ENCODE peak calls at places on chromosomes 3 and 15, in five cellular contexts. B is heart left ventricle, O is K562, I is uterus, T is adrenal gland. U is an unnamed sample.
A peak's percentile ranks its signal among the peaks of the same experiment; 100 is the strongest.

GRCh38 chr3:11995061-11995460 is 9.1 kb upstream of the SYN2 start:
- DNase-seq in B (no peak), O (no peak), I (no peak), T (no peak), U (no peak)

GRCh38 chr3:62870321-62870720 is 4.9 kb downstream of the CADPS start:
- DNase-seq in B (no peak), O (no peak), I (no peak), T (no peak), U (peak; percentile 38)

GRCh38 chr3:194407423-194407822 is 8.4 kb upstream of the GP5 start:
- DNase-seq in B (no peak), O (peak; percentile 42), I (no peak), T (no peak), U (no peak)

GRCh38 chr3:13019243-13019701 is 54.0 kb downstream of the IQSEC1 start:
- DNase-seq in B (peak; percentile 59), O (peak; percentile 66), I (no peak), T (peak; percentile 88), U (peak; percentile 81)

GRCh38 chr3:143820466-143821221 is 27.6 kb downstream of the SLC9A9 start:
- DNase-seq in B (no peak), O (no peak), I (no peak), T (no peak), U (peak; percentile 35)

GRCh38 chr3:41519746-41520145 is 320.4 kb downstream of the CTNNB1 start:
- DNase-seq in B (no peak), O (no peak), I (no peak), T (no peak), U (no peak)

GRCh38 chr15:74025436-74025835 is 30.9 kb downstream of the PML start:
- DNase-seq in B (no peak), O (no peak), I (no peak), T (no peak), U (no peak)

GRCh38 chr3:178719036-178719635 is 182.9 kb downstream of the KCNMB2 start:
- DNase-seq in B (no peak), O (no peak), I (no peak), T (no peak), U (no peak)

GRCh38 chr15:69881760-69882159 is 216.0 kb downstream of the TLE3 start:
- DNase-seq in B (no peak), O (no peak), I (no peak), T (no peak), U (no peak)

GRCh38 chr15:52857937-52858336 is 67.8 kb upstream of the ONECUT1 start:
- DNase-seq in B (no peak), O (no peak), I (no peak), T (no peak), U (no peak)

GRCh38 chr15:73915085-73915484 is 11.2 kb upstream of the LOXL1 start:
- DNase-seq in B (no peak), O (no peak), I (no peak), T (no peak), U (no peak)

GRCh38 chr3:149449799-149450198 is 24.7 kb upstream of the TM4SF4 start:
- DNase-seq in B (no peak), O (no peak), I (no peak), T (no peak), U (no peak)

GRCh38 chr3:183161552-183162345 is 785 bp downstream of the LAMP3 start:
- DNase-seq in B (no peak), O (no peak), I (no peak), T (no peak), U (no peak)
- TF ChIP-seq POLR2A in B (no peak), O (no peak), I (no peak), T (no peak), U (no peak)

GRCh38 chr3:188153498-188153948 is 434 bp upstream of the LPP start:
- DNase-seq in B (peak; percentile 85), O (no peak), I (peak; percentile 93), T (peak; percentile 94), U (peak; percentile 93)
- TF ChIP-seq POLR2A in B (no peak), O (no peak), I (no peak), T (peak; percentile 60), U (peak; percentile 30)

DNA sequence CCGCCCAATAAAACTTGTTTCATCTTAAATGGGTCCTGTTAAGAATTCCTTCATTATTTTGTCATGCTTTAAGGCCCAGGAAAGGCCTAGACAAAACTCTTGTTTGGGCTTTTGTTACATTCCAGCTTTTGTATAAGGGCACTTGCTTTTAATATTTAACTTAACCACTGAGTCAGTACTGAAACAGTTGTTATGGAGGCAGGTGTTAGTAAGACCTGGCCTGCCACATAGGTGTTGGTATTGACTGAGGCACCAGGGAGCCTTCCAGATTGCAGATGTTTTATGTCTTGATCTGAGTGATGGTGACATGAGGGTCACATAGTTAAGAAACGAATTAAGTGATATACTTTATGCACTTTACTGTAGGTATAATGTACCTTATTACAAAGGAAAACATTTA is 274.9 kb upstream of the TGFBR2 start:
- DNase-seq in B (no peak), O (no peak), I (no peak), T (no peak), U (no peak)
- TF ChIP-seq POLR2A in B (no peak), O (no peak), I (no peak), T (no peak), U (no peak)

GRCh38 chr3:106247902-106248684 is 379.3 kb upstream of the CBLB start:
- DNase-seq in B (no peak), O (no peak), I (no peak), T (no peak), U (no peak)

GRCh38 chr3:106245400-106245799 is 376.6 kb upstream of the CBLB start:
- DNase-seq in B (no peak), O (no peak), I (no peak), T (no peak), U (no peak)

GRCh38 chr3:106241593-106241992 is 372.8 kb upstream of the CBLB start:
- DNase-seq in B (no peak), O (no peak), I (no peak), T (no peak), U (no peak)

GRCh38 chr3:106239195-106239697 is 370.4 kb upstream of the CBLB start:
- DNase-seq in B (no peak), O (no peak), I (no peak), T (no peak), U (no peak)

DNA sequence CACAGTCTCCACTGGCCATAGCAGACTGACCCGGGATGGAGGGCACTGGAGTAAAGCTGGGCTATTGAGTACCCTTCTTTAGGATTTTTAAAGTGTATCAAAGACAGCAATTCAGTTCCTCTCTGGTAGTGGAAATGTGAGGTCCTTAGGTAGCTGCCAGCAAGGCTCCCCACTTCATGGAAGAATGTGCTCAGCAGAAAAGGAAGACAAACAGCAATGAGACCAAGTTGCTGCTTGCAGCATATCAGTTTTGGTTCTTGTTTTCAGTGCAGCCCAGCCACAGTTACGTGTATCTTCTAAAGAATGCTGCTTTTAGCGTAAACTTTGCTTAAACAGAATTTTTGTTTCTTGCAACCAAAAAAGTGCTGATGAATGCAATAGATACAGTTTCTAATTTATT is 374.0 kb upstream of the CBLB start:
- DNase-seq in B (no peak), O (no peak), I (no peak), T (no peak), U (no peak)
- TF ChIP-seq POLR2A in B (no peak), O (no peak), I (no peak), T (no peak), U (no peak)

GRCh38 chr3:129182390-129183180 is 1.1 kb downstream of the CNBP start:
- DNase-seq in B (no peak), O (peak; percentile 40), I (no peak), T (no peak), U (no peak)
- TF ChIP-seq POLR2A in B (no peak), O (no peak), I (no peak), T (peak; percentile 17), U (no peak)

DNA sequence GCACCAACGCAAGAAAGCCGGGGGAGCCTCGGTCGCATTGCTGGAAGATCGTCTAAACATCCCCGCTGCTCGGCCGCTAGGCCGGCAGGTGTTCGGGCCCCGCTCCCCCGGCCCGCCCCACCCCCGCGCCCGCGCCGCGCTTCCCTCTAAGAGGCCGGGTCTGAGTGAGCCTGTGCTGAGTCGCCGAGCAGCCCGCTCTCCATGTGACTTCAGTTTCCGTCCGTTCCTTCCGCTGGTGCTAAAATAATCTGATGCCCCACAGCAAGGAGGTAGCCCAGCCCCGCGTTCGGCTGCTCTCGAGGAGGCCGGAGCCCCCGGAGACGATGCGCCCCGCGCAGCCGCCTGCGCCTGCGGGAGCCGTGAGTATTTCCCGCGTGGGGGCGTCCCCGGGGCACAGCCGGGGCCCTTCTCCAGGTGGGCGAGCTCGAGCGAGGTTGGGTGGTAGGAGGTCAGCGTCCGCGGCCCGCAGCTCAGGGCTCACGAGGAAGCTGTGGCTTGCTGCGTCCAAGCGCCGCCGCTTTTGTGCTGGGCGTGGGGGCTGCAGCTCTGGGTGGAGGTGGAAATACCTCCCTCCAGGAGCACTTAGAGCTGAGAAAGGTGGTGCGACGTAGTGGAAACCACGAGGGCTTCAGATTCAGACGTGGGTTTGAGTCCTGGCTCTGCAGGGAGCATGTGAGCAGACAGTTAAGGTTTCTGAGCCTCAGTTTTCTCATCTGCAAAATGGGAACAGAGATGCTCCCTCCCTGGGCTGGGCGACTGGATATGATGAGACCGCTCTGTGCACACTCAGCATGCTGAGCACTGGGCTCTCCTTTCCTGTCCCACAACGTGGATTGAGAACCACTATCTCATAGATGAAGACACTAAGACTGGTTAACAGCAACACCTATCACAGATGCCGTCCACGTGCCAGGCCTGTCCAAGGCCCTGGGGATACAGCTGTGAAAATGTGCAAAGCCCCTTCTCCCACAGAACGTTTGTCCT is at the start of gene NRROS:
- DNase-seq in B (peak; percentile 77), O (peak; percentile 87), I (peak; percentile 44), T (peak; percentile 77), U (peak; percentile 71)
- TF ChIP-seq POLR2A in B (no peak), O (peak; percentile 75), I (no peak), T (peak; percentile 26), U (no peak)

DNA sequence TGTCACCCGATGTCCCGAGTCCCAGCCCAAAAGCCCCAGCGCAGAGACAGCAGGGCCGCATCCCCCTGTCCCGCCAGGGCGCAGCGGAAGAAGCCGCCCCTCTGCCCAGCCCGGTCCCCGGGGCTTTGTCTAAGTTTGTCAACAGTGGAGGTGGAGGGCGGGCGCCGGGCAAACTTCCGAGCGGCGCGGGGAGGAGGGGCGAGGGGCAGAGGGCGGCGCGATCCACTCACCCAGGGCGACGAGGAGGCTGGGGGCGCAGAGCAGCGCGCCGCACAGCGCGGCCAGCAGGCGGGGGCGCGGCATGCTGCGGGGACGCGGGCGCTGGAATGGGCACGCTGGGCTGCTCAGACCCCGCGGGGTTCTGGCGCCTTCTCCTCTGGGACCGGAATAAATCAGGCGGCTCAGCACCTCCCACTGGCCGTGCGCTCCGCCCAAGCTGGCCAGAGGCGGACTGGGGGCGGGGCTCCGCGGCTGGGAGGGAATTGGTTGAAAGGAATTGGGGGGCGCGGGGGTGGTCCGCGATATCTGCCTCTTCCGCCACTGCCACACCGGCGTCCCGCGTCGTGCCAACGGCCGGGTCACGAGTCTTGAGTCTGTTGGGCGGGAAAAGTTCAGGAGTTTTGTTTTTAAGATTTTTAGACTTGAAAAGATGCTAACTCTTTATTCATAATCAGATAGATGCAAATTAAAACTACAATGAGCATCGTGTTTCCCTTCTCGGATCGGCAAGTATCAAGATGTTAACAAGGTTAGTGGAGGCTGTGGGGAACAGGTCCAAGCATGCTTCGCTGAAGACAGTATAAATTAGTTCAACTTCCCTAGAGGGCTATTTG is at the start of gene MFGE8:
- DNase-seq in B (peak; percentile 87), O (peak; percentile 90), I (peak; percentile 80), T (peak; percentile 74), U (no peak)
- TF ChIP-seq POLR2A in B (peak; percentile 45), O (peak; percentile 81), I (peak; percentile 75), T (peak; percentile 49), U (peak; percentile 98)

U was measured in H54.